ENCODE peak calls at places on chromosomes 3 and 15, in ten cellular contexts. One of them, this sample, is unnamed.
A peak's percentile ranks its signal among the peaks of the same experiment; 100 is the strongest.

GRCh38 chr3:52824037-52824436 is 6.4 kb downstream of the ITIH4 start:
- DNase-seq in IMR-90: no peak
- DNase-seq in H54: no peak
- DNase-seq in adrenal gland: no peak
- DNase-seq in body of pancreas: no peak
- DNase-seq in tibial nerve: no peak
- DNase-seq in uterus: no peak
- DNase-seq in sigmoid colon: no peak
- DNase-seq in HepG2: no peak
- DNase-seq in K562: no peak
- DNase-seq in this sample: no peak

GRCh38 chr3:196537319-196537984 is 22.3 kb upstream of the SMCO1 start:
- DNase-seq in body of pancreas: peak; percentile 34
- DNase-seq in HepG2: no peak
- DNase-seq in adrenal gland: peak; percentile 51
- DNase-seq in uterus: peak; percentile 19
- DNase-seq in H54: no peak
- DNase-seq in IMR-90: peak; percentile 13
- DNase-seq in K562: peak; percentile 44
- DNase-seq in sigmoid colon: no peak
- DNase-seq in tibial nerve: peak; percentile 21
- DNase-seq in this sample: no peak

GRCh38 chr3:149314807-149315578 is 18.4 kb downstream of the TM4SF18 start:
- DNase-seq in HepG2: peak; percentile 71
- DNase-seq in body of pancreas: no peak
- DNase-seq in K562: no peak
- DNase-seq in IMR-90: peak; percentile 82
- DNase-seq in adrenal gland: no peak
- DNase-seq in sigmoid colon: no peak
- DNase-seq in H54: peak; percentile 22
- DNase-seq in uterus: no peak
- DNase-seq in tibial nerve: no peak
- DNase-seq in this sample: no peak

GRCh38 chr3:76582632-76583378 is 457.1 kb upstream of the ROBO2 start:
- DNase-seq in adrenal gland: no peak
- DNase-seq in uterus: no peak
- DNase-seq in K562: no peak
- DNase-seq in H54: no peak
- DNase-seq in IMR-90: peak; percentile 31
- DNase-seq in sigmoid colon: no peak
- DNase-seq in tibial nerve: no peak
- DNase-seq in body of pancreas: no peak
- DNase-seq in HepG2: no peak
- DNase-seq in this sample: no peak

GRCh38 chr15:69557340-69558137 is 104.9 kb downstream of the RPLP1 start:
- DNase-seq in uterus: no peak
- DNase-seq in body of pancreas: no peak
- DNase-seq in K562: no peak
- DNase-seq in H54: peak; percentile 66
- DNase-seq in sigmoid colon: no peak
- DNase-seq in IMR-90: peak; percentile 94
- DNase-seq in HepG2: peak; percentile 82
- DNase-seq in tibial nerve: no peak
- DNase-seq in adrenal gland: peak; percentile 59
- DNase-seq in this sample: no peak

GRCh38 chr3:141407043-141407442 is 38.7 kb downstream of the ZBTB38 start:
- DNase-seq in adrenal gland: peak; percentile 89
- DNase-seq in K562: no peak
- DNase-seq in IMR-90: peak; percentile 100
- DNase-seq in HepG2: no peak
- DNase-seq in uterus: peak; percentile 94
- DNase-seq in sigmoid colon: peak; percentile 93
- DNase-seq in body of pancreas: no peak
- DNase-seq in H54: no peak
- DNase-seq in tibial nerve: no peak
- DNase-seq in this sample: no peak

GRCh38 chr15:80010131-80010673 is 39.2 kb upstream of the BCL2A1 start:
- DNase-seq in uterus: no peak
- DNase-seq in body of pancreas: no peak
- DNase-seq in H54: peak; percentile 30
- DNase-seq in sigmoid colon: no peak
- DNase-seq in IMR-90: no peak
- DNase-seq in K562: no peak
- DNase-seq in HepG2: no peak
- DNase-seq in tibial nerve: no peak
- DNase-seq in adrenal gland: no peak
- DNase-seq in this sample: no peak

GRCh38 chr3:187967982-187968381 is 186.0 kb upstream of the LPP start:
- DNase-seq in HepG2: no peak
- DNase-seq in adrenal gland: peak; percentile 39
- DNase-seq in tibial nerve: no peak
- DNase-seq in body of pancreas: no peak
- DNase-seq in IMR-90: peak; percentile 45
- DNase-seq in H54: no peak
- DNase-seq in uterus: no peak
- DNase-seq in K562: no peak
- DNase-seq in sigmoid colon: no peak
- DNase-seq in this sample: no peak

GRCh38 chr3:120147072-120147871 is 53.0 kb upstream of the GSK3B start:
- DNase-seq in sigmoid colon: no peak
- DNase-seq in K562: no peak
- DNase-seq in IMR-90: no peak
- DNase-seq in adrenal gland: no peak
- DNase-seq in HepG2: peak; percentile 39
- DNase-seq in tibial nerve: no peak
- DNase-seq in body of pancreas: peak; percentile 31
- DNase-seq in uterus: no peak
- DNase-seq in H54: no peak
- DNase-seq in this sample: no peak

GRCh38 chr3:4358273-4358672 is 55.1 kb downstream of the SETMAR start:
- DNase-seq in K562: no peak
- DNase-seq in HepG2: no peak
- DNase-seq in uterus: no peak
- DNase-seq in body of pancreas: no peak
- DNase-seq in sigmoid colon: no peak
- DNase-seq in adrenal gland: no peak
- DNase-seq in IMR-90: peak; percentile 36
- DNase-seq in H54: no peak
- DNase-seq in tibial nerve: no peak
- DNase-seq in this sample: no peak

GRCh38 chr3:115330406-115330805 is 183.3 kb upstream of the ZBTB20 start:
- DNase-seq in IMR-90: peak; percentile 51
- DNase-seq in HepG2: no peak
- DNase-seq in tibial nerve: no peak
- DNase-seq in H54: no peak
- DNase-seq in body of pancreas: no peak
- DNase-seq in K562: no peak
- DNase-seq in uterus: no peak
- DNase-seq in adrenal gland: no peak
- DNase-seq in sigmoid colon: no peak
- DNase-seq in this sample: no peak

GRCh38 chr3:184040010-184040409 is 8.5 kb downstream of the HTR3D start:
- DNase-seq in K562: peak; percentile 53
- DNase-seq in IMR-90: peak; percentile 47
- DNase-seq in body of pancreas: peak; percentile 11
- DNase-seq in HepG2: peak; percentile 38
- DNase-seq in sigmoid colon: no peak
- DNase-seq in tibial nerve: no peak
- DNase-seq in uterus: no peak
- DNase-seq in H54: peak; percentile 66
- DNase-seq in adrenal gland: peak; percentile 37
- DNase-seq in this sample: no peak

GRCh38 chr15:33699691-33700447 is 268.4 kb upstream of the CHRM5 start:
- DNase-seq in IMR-90: peak; percentile 12
- DNase-seq in body of pancreas: no peak
- DNase-seq in HepG2: peak; percentile 9
- DNase-seq in sigmoid colon: no peak
- DNase-seq in uterus: no peak
- DNase-seq in H54: no peak
- DNase-seq in tibial nerve: no peak
- DNase-seq in adrenal gland: no peak
- DNase-seq in K562: peak; percentile 27
- DNase-seq in this sample: no peak
- TF ChIP-seq POLR2A in IMR-90: no peak
- TF ChIP-seq POLR2A in body of pancreas: no peak
- TF ChIP-seq POLR2A in HepG2: no peak
- TF ChIP-seq POLR2A in sigmoid colon: no peak
- TF ChIP-seq POLR2A in uterus: no peak
- TF ChIP-seq POLR2A in H54: no peak
- TF ChIP-seq POLR2A in tibial nerve: no peak
- TF ChIP-seq POLR2A in adrenal gland: no peak
- TF ChIP-seq POLR2A in K562: no peak
- TF ChIP-seq POLR2A in this sample: no peak

DNA sequence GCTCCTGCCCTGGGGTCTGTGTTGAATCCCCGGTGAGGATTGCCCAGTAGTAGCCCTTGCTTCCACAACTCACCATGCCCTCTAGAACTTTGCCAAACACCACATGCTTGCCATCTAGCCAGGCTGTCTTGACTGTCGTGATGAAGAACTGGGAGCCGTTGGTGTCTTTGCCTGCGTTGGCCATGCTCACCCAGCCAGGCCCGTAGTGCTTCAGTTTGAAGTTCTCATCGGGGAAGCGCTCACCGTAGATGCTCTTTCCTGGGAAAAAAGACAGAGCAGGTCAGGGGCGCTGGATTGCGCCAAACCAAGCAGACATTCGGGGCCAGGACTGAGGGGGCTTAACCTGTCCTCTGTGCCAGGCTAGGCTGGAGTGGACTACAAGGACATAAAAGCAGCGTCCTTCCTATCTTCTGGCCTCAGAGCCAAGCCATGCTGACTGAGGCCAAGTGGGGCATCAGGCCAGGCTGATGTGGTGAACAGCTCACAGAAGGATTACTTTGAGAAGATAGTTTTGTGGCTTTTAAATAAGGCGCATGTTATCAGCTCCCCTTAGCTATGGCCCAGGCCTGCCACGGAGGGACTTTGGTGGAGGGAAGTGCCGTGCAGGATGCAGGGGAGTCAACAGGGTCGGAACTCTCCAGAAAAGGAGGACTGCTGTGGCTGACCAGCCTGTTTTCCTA is 5.3 kb downstream of the SNX22 start:
- DNase-seq in tibial nerve: no peak
- DNase-seq in K562: no peak
- DNase-seq in IMR-90: no peak
- DNase-seq in HepG2: no peak
- DNase-seq in body of pancreas: no peak
- DNase-seq in uterus: no peak
- DNase-seq in sigmoid colon: no peak
- DNase-seq in adrenal gland: peak; percentile 43
- DNase-seq in H54: no peak
- DNase-seq in this sample: no peak
- TF ChIP-seq POLR2A in tibial nerve: no peak
- TF ChIP-seq POLR2A in K562: peak; percentile 7
- TF ChIP-seq POLR2A in IMR-90: no peak
- TF ChIP-seq POLR2A in HepG2: no peak
- TF ChIP-seq POLR2A in body of pancreas: no peak
- TF ChIP-seq POLR2A in uterus: no peak
- TF ChIP-seq POLR2A in sigmoid colon: no peak
- TF ChIP-seq POLR2A in adrenal gland: no peak
- TF ChIP-seq POLR2A in H54: no peak
- TF ChIP-seq POLR2A in this sample: peak; percentile 32

GRCh38 chr3:174440741-174441587 is 418.2 kb upstream of the NAALADL2 start:
- DNase-seq in tibial nerve: peak; percentile 69
- DNase-seq in HepG2: peak; percentile 31
- DNase-seq in sigmoid colon: peak; percentile 94
- DNase-seq in K562: peak; percentile 76
- DNase-seq in H54: peak; percentile 50
- DNase-seq in adrenal gland: peak; percentile 83
- DNase-seq in body of pancreas: peak; percentile 87
- DNase-seq in uterus: peak; percentile 87
- DNase-seq in IMR-90: peak; percentile 92
- DNase-seq in this sample: peak; percentile 44
- TF ChIP-seq POLR2A in tibial nerve: peak; percentile 6
- TF ChIP-seq POLR2A in HepG2: no peak
- TF ChIP-seq POLR2A in sigmoid colon: peak; percentile 7
- TF ChIP-seq POLR2A in K562: no peak
- TF ChIP-seq POLR2A in H54: peak; percentile 25
- TF ChIP-seq POLR2A in adrenal gland: peak; percentile 46
- TF ChIP-seq POLR2A in body of pancreas: peak; percentile 71
- TF ChIP-seq POLR2A in uterus: peak; percentile 58
- TF ChIP-seq POLR2A in IMR-90: peak; percentile 71
- TF ChIP-seq POLR2A in this sample: no peak

GRCh38 chr3:186759231-186759930 is 24.0 kb upstream of the EIF4A2 start:
- DNase-seq in HepG2: no peak
- DNase-seq in IMR-90: no peak
- DNase-seq in sigmoid colon: no peak
- DNase-seq in tibial nerve: no peak
- DNase-seq in uterus: no peak
- DNase-seq in adrenal gland: no peak
- DNase-seq in body of pancreas: no peak
- DNase-seq in H54: no peak
- DNase-seq in K562: peak; percentile 36
- DNase-seq in this sample: no peak

GRCh38 chr3:186760141-186760813 is 23.1 kb upstream of the EIF4A2 start:
- DNase-seq in K562: no peak
- DNase-seq in IMR-90: no peak
- DNase-seq in H54: no peak
- DNase-seq in HepG2: peak; percentile 46
- DNase-seq in tibial nerve: no peak
- DNase-seq in sigmoid colon: no peak
- DNase-seq in body of pancreas: no peak
- DNase-seq in adrenal gland: no peak
- DNase-seq in uterus: no peak
- DNase-seq in this sample: no peak

GRCh38 chr3:186757214-186757613 is 26.2 kb upstream of the EIF4A2 start:
- DNase-seq in K562: no peak
- DNase-seq in uterus: no peak
- DNase-seq in IMR-90: no peak
- DNase-seq in tibial nerve: no peak
- DNase-seq in adrenal gland: no peak
- DNase-seq in body of pancreas: no peak
- DNase-seq in H54: no peak
- DNase-seq in sigmoid colon: no peak
- DNase-seq in HepG2: no peak
- DNase-seq in this sample: no peak

GRCh38 chr3:186757686-186758220 is 25.6 kb upstream of the EIF4A2 start:
- DNase-seq in body of pancreas: no peak
- DNase-seq in adrenal gland: no peak
- DNase-seq in H54: no peak
- DNase-seq in IMR-90: no peak
- DNase-seq in HepG2: no peak
- DNase-seq in tibial nerve: no peak
- DNase-seq in sigmoid colon: no peak
- DNase-seq in K562: no peak
- DNase-seq in uterus: no peak
- DNase-seq in this sample: no peak

DNA sequence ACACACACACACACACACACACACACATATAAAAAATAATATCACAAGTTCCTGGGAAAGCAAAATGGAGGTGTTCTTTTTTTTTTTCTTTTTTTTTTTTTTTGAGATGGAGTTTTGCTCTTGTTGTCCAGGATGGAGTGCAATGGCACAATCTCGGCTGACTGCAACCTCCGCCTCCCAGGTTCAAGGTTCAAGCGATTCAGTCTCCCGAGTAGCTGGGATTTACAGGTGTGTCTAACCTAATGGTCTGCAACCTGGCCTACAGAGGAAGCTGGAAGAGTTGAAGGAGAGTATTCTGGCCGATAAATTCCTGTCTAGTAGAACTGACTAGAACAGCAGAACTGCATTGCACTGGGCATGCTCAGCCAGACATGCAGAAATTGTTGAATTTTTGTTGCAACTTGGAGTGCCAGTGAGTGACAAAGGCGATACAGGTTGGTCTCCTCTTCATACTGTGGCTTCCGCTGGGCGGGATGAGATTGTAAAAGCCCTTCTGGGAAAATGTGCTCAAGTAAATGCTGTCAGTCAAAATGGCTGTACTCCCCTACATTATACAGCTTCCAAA is 22.4 kb upstream of the EIF4A2 start:
- DNase-seq in uterus: no peak
- DNase-seq in adrenal gland: no peak
- DNase-seq in tibial nerve: no peak
- DNase-seq in body of pancreas: no peak
- DNase-seq in K562: no peak
- DNase-seq in HepG2: no peak
- DNase-seq in sigmoid colon: no peak
- DNase-seq in IMR-90: no peak
- DNase-seq in H54: no peak
- DNase-seq in this sample: no peak
- TF ChIP-seq POLR2A in uterus: no peak
- TF ChIP-seq POLR2A in adrenal gland: no peak
- TF ChIP-seq POLR2A in tibial nerve: no peak
- TF ChIP-seq POLR2A in body of pancreas: no peak
- TF ChIP-seq POLR2A in K562: no peak
- TF ChIP-seq POLR2A in HepG2: no peak
- TF ChIP-seq POLR2A in sigmoid colon: no peak
- TF ChIP-seq POLR2A in IMR-90: no peak
- TF ChIP-seq POLR2A in H54: no peak
- TF ChIP-seq POLR2A in this sample: no peak